ENCODE peak calls at places on chromosomes 5 and 9, in four cellular contexts. E, Q, U and D are unnamed samples.

GRCh38 chr9:130451004-130451390 is 6.2 kb downstream of the ASS1 start:
- DNase-seq in E (no peak), Q (no peak), U (no peak), D (no peak)

GRCh38 chr5:66134407-66134843 is 9.7 kb upstream of the SREK1 start:
- DNase-seq in E (no peak), Q (no peak), U (no peak), D (peak)

GRCh38 chr9:38018230-38018963 is 50.6 kb downstream of the SHB start:
- DNase-seq in E (no peak), Q (no peak), U (no peak), D (no peak)

GRCh38 chr5:6722015-6722414 is 8.8 kb downstream of the TENT4A start:
- DNase-seq in E (no peak), Q (no peak), U (no peak), D (no peak)

GRCh38 chr9:12771891-12772290 is 2.9 kb upstream of the LURAP1L start:
- DNase-seq in E (peak), Q (no peak), U (peak), D (peak)

GRCh38 chr9:7273575-7273974 is 515.8 kb downstream of the KDM4C start:
- DNase-seq in E (no peak), Q (no peak), U (peak), D (no peak)

GRCh38 chr5:153276151-153276550 is 214.3 kb upstream of the GRIA1 start:
- DNase-seq in E (no peak), Q (no peak), U (peak), D (peak)

GRCh38 chr9:114906922-114907571 is 23.3 kb downstream of the TNFSF8 start:
- DNase-seq in E (no peak), Q (peak), U (peak), D (peak)

GRCh38 chr9:78131969-78132687 is 100.5 kb upstream of the GNAQ start:
- DNase-seq in E (no peak), Q (peak), U (peak), D (peak)